ENCODE peak calls at places on chromosome 9, in ten cellular contexts. C is brain microvascular endothelial cell; K is PC-9; P is ascending aorta; W is body of pancreas; X is A549; M is GM23248; S is coronary artery; E is CD8-positive, alpha-beta T cell; T is naive thymus-derived CD4-positive, alpha-beta T cell. O is an unnamed sample.

GRCh38 chr9:97786341-97786740 is 66.7 kb upstream of the FOXE1 start:
- DNase-seq in S (no peak), E (no peak), P (no peak), C (peak), W (no peak), K (peak), X (no peak), M (peak), T (no peak), O (no peak)

GRCh38 chr9:108273988-108274387 is 581.8 kb downstream of the ACTL7B start:
- DNase-seq in P (no peak), C (no peak), K (no peak), W (no peak), T (no peak), X (no peak), S (no peak), E (no peak), M (peak), O (no peak)

GRCh38 chr9:38484076-38484637 is 59.9 kb upstream of the IGFBPL1 start:
- DNase-seq in S (no peak), M (no peak), T (no peak), E (no peak), W (no peak), X (no peak), P (no peak), K (no peak), C (no peak), O (no peak)

GRCh38 chr9:137217276-137218211 is 4.5 kb downstream of the RNF208 start:
- DNase-seq in C (no peak), S (no peak), X (no peak), T (no peak), P (no peak), M (peak), E (no peak), W (peak), K (peak), O (no peak)

GRCh38 chr9:136808075-136808780 is 480 bp downstream of the RABL6 start:
- DNase-seq in T (peak), K (peak), P (no peak), E (peak), W (peak), M (peak), C (no peak), X (no peak), S (no peak), O (no peak)

GRCh38 chr9:130847306-130848217 is 12.5 kb downstream of the ABL1 start:
- DNase-seq in T (no peak), E (no peak), X (peak), M (peak), C (peak), S (peak), P (peak), W (no peak), K (peak), O (peak)

GRCh38 chr9:95425910-95426551 is 90.7 kb downstream of the PTCH1 start:
- DNase-seq in T (no peak), C (no peak), M (peak), W (peak), P (no peak), K (peak), S (no peak), X (peak), E (no peak), O (no peak)

GRCh38 chr9:127974769-127975261 is 6.0 kb downstream of the EEIG1 start:
- DNase-seq in W (peak), C (no peak), M (peak), X (no peak), K (no peak), P (no peak), S (peak), T (no peak), E (peak), O (no peak)

GRCh38 chr9:137458194-137459146 is 664 bp downstream of the NSMF start:
- DNase-seq in W (peak), K (no peak), T (no peak), M (peak), C (no peak), X (no peak), E (no peak), S (no peak), P (peak), O (no peak)

GRCh38 chr9:70579686-70580085 is 165.2 kb upstream of the KLF9 start:
- DNase-seq in K (no peak), S (no peak), T (no peak), M (no peak), E (no peak), C (no peak), X (no peak), W (no peak), P (no peak), O (no peak)

GRCh38 chr9:107929439-107929838 is 439.9 kb upstream of the KLF4 start:
- DNase-seq in T (no peak), W (peak), K (no peak), C (peak), M (peak), S (no peak), X (no peak), P (peak), E (no peak), O (peak)

DNA sequence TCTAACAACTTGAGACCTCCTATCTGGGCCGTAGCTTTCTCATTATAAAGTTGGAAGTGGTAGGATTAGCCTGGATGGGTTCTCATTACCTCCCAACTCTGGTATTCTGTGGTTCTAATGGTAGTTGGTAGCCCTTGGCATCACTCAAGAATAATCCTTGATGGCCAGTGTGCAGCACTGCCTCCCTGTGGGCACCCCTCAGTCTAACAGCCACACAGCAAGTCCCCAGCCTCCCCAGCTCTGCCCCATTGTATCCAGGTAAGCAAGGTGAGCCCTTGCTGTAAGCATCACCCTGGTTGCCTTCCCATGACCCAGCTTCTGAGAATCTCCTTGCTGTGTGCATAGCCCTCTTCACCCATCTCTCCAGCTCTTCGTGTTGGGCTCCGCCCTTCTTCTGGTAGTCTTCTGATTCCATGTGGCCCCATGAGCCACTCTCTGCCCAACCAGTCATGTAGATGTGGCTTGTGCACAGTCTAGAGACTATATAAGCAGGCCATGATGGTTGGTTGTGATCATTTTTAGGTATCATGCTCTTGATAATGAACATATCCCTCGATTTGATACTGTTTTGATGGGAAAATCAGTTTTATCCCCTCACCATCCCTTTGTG is 57.6 kb upstream of the GRHPR start:
- DNase-seq in X (no peak), C (no peak), W (peak), M (peak), K (no peak), T (no peak), E (no peak), S (no peak), P (no peak), O (no peak)
- H3K27ac ChIP-seq in X (no peak), C (no peak), W (no peak), M (no peak), K (no peak), T (no peak), E (no peak), S (no peak), P (no peak), O (no peak)

DNA sequence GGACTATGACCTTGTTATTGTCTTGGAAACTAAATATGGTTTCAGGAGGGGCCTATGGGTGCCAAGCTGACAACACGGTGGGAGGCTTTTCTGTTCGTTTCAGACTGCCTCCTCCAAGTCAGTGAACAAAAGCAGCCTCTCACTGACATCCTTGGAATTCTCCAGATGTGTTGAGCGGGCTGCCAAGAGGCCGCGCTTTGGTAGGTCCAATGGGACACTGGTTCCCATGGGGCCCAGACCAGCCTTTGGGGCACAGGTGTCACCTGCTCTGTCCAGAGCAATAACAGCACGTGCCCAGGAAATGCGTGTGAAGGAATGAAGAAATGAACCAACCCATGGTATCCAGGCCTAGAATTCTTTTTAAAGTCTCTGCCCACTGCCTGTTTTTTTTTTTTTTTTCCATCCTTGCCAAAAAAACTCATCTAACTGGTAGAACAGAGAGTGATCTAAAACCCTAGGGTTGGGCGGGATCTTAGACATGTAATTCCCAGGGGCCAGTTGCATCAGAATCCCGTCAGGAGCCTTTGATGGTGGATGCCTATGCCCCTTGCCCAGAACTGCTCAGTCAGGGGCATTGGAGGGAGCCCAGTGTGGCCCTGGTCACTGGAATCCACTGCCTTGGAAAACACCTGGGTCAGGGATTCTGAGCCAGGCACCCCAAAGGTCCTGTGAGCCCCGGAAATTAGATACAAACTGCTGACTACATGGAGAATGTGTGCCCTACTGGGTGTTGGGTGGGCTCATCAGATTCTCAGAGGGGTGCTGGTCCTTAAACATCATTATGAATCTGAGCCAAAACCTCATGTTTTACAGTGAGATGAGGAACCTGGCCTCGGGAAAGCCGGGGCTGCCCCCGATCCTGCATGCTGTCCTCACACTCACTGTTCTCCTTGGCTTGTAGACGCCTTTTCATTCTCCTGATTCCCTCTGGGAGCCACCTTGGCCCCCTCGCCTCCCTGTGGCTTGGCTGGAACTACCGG is 60.1 kb downstream of the GTF3C4 start:
- DNase-seq in K (peak), W (no peak), E (no peak), X (no peak), M (no peak), P (no peak), S (no peak), C (no peak), T (no peak), O (no peak)
- H3K27ac ChIP-seq in K (peak), W (no peak), E (no peak), X (no peak), M (no peak), P (no peak), S (no peak), C (no peak), T (no peak), O (peak)

GRCh38 chr9:69446496-69446895 is 121.5 kb downstream of the ENTREP1 start:
- DNase-seq in E (no peak), T (no peak), C (no peak), X (no peak), M (no peak), S (no peak), P (no peak), K (no peak), W (no peak), O (no peak)

GRCh38 chr9:69442486-69442885 is 117.5 kb downstream of the ENTREP1 start:
- DNase-seq in C (no peak), P (no peak), K (no peak), M (no peak), T (no peak), E (no peak), W (no peak), S (no peak), X (no peak), O (no peak)

GRCh38 chr9:69444791-69445190 is 119.8 kb downstream of the ENTREP1 start:
- DNase-seq in S (no peak), X (no peak), W (no peak), T (no peak), M (no peak), P (no peak), C (no peak), K (no peak), E (no peak), O (no peak)

GRCh38 chr9:69444021-69444420 is 119.0 kb downstream of the ENTREP1 start:
- DNase-seq in M (peak), W (no peak), S (no peak), E (no peak), X (no peak), P (no peak), C (peak), K (no peak), T (no peak), O (no peak)

DNA sequence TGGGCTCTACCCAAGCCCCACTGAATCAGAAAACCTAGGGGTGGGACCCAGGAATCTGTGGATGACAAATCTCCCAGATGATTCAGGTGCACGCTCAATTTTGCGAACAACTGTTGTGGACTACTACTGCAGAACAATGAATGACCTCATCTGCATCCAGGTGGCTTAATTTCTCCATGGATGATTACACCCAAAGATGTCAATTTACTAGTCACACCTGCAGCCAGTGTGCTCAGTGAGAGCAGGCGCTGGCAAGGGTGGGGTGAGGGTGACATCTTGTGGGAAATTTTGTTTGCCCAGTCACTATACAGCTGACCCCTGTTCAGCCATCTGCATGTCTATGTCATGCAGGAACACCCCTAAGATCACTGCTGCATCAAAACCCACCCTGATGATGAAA is 118.2 kb downstream of the ENTREP1 start:
- DNase-seq in E (no peak), M (no peak), X (no peak), T (no peak), W (no peak), K (no peak), S (no peak), P (no peak), C (no peak), O (no peak)
- H3K27ac ChIP-seq in E (no peak), M (no peak), X (no peak), T (no peak), W (no peak), K (no peak), S (no peak), P (no peak), C (no peak), O (no peak)

DNA sequence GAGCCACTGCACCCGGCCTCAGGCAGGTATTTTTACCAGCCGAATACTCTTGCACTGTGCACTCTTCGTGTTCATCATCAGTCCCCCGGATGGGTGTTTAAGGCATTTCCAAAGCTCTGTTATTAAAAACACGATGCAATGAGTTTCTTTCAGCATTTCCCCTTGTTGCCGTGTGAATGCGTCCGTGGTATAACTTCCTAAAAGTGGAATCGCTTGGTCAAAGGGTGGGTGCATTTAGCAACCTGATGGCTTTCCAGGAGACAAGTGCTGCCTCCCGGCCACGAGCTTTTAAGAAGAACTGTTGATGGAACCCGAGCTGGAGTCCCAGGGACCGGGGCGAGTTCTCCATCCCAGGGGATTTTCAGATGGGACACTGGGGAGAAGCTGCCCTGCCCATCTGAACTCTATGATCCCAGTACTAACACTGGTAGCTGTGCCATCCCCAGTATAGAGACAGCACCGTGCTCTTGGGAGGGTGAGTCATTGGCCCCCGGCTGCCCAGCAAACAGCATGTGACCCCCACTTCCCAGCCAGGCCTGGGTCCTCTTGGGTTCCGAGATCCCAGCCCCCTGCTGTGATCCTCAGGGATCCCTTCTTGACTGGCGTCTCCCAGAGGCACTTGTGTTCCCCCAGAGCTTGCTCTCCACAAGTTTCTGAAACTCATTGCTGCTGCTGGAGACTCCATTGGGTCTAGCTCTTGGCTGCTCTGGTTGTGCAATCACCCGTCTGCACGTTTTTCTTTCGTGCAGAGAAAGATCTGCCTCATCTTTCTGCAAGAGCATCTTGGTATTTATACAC is 169.5 kb upstream of the IER5L start:
- DNase-seq in C (peak), W (no peak), S (no peak), K (no peak), T (no peak), P (no peak), X (peak), E (no peak), M (peak), O (no peak)
- H3K27ac ChIP-seq in C (no peak), W (no peak), S (no peak), K (no peak), T (no peak), P (peak), X (peak), E (no peak), M (peak), O (no peak)

DNA sequence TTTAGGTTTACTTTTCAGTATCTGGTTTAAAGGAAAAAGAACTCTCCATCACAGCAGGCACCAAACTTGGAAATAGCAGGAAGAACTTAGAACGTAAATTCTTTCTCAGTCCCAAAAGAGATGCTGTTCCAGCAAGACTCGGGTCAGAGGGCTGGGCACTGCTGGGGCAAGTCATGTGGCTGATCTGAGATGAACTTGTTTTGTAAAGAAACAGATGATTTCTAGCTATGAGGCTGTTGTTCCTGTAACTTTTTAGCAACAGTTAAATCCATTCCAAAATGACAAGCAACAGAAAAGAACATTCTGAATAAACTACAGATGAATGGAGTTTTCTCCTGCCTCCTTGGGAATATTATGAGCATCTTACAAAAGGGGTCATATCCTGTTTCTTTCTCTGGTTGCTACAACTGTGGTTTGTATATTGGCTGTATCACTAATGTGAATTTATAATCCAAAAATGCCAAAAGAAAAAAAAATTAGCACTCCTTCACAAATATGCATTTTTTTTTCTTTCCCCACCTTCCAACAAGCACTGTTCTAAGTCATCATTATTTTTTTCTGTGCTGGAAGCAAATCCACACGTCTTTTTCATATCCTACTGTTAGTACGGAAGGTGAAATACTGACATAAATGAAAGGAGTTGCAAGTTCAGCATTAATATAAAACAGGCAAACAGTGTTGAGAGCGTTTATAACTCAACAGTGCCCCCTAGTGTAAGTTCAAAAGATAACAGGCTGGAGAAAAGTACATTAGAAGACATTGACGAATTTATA is 31.0 kb downstream of the OR2K2 start:
- DNase-seq in M (peak), P (no peak), X (peak), C (peak), T (peak), S (no peak), K (peak), E (no peak), W (no peak), O (no peak)
- H3K27ac ChIP-seq in M (peak), P (peak), X (peak), C (no peak), T (no peak), S (peak), K (no peak), E (no peak), W (no peak), O (no peak)

DNA sequence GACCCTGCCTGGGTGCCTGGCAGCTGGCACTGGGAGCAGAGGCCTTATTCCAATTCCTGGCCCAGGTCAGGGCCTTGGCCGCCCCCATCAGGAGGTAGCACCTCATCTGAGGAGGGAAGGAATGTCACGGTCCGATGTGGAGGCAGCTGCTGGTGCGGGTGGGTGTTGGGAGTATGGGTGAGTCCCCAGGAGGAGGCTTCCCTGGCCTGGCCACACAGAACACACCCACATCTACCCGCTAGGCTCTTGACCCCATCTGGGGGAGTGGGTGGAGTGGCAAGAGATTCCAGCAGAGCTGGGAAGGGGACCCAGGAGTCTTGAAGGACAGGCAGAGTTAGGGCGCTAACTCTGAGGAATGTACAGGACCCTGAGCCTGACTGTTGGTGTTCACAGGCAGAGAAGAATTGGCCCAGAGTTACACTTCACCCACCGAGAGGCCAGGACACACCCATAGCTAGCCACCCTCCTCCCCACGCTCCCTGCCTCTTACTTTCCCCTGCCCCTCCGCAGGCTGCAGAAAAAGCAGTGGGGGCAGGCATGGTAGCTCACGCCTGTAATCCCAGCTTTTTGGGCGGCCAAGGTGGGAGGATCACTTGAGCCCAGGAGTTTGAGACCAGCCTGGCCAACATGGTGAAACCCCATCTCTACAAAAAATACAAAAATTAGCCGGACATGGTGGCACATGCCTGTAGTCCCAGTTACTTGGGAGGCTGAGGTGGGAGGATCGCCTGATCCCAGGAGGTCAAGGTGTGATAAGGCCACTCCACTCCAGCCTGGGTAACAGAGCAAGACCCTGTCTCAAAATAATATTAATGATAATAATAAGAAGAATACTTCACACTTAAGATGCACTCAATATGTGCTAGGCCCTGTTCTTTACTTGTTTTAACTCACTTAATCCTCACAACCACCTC is 6.0 kb downstream of the OLFML2A start:
- DNase-seq in W (peak), E (peak), T (no peak), P (no peak), M (no peak), C (no peak), K (no peak), X (no peak), S (peak), O (no peak)
- H3K27ac ChIP-seq in W (no peak), E (no peak), T (no peak), P (no peak), M (no peak), C (no peak), K (no peak), X (peak), S (no peak), O (no peak)

O was measured in epithelial cell of prostate.